ENCODE peak calls at places on chromosomes 4 and X, in five cellular contexts. R, Y, L, D and H are unnamed samples.

GRCh38 chrX:96480081-96480480 is 204.6 kb upstream of the DIAPH2 start:
- DNase-seq in D (no peak), L (no peak), Y (peak; percentile 48), R (no peak), H (peak; percentile 7)

GRCh38 chr4:166318810-166319525 is 445.9 kb downstream of the TLL1 start:
- DNase-seq in L (no peak), D (no peak), R (no peak), Y (peak; percentile 95), H (no peak)

GRCh38 chr4:185772391-185773093 is 39.5 kb downstream of the SORBS2 start:
- DNase-seq in D (no peak), L (no peak), R (no peak), Y (no peak), H (no peak)

GRCh38 chr4:107939307-107939706 is 8.0 kb downstream of the CYP2U1 start:
- DNase-seq in R (no peak), D (no peak), L (no peak), Y (peak; percentile 56), H (no peak)

GRCh38 chr4:112279025-112279881 is 6.5 kb downstream of the TIFA start:
- DNase-seq in L (no peak), R (no peak), Y (no peak), D (no peak), H (no peak)

GRCh38 chr4:53507671-53508286 is 83.5 kb downstream of the LNX1 start:
- DNase-seq in R (peak; percentile 78), Y (peak; percentile 98), L (no peak), D (no peak), H (no peak)

GRCh38 chr4:117376700-117377099 is 291.3 kb upstream of the TRAM1L1 start:
- DNase-seq in D (no peak), Y (no peak), L (no peak), R (no peak), H (no peak)

GRCh38 chrX:49039598-49040375 is 3.4 kb downstream of the TFE3 start:
- DNase-seq in D (peak; percentile 91), Y (peak; percentile 93), L (peak; percentile 84), R (peak; percentile 42), H (peak; percentile 81)

GRCh38 chrX:77342028-77342427 is 105.2 kb upstream of the FGF16 start:
- DNase-seq in L (no peak), Y (no peak), R (no peak), D (peak; percentile 86), H (no peak)

GRCh38 chrX:1554469-1555210 is 17.7 kb upstream of the P2RY8 start:
- DNase-seq in R (no peak), D (no peak), Y (no peak), L (no peak), H (no peak)

GRCh38 chrX:65920620-65921019 is 119.3 kb downstream of the VSIG4 start:
- DNase-seq in Y (no peak), R (no peak), L (no peak), D (no peak), H (no peak)

GRCh38 chr4:186472948-186473347 is 82.4 kb downstream of the MTNR1A start:
- DNase-seq in Y (peak; percentile 39), L (peak; percentile 6), D (peak; percentile 34), R (no peak), H (peak; percentile 6)

GRCh38 chr4:104592894-104593470 is 98.3 kb upstream of the CXXC4 start:
- DNase-seq in D (no peak), L (no peak), R (no peak), Y (peak; percentile 57), H (no peak)

GRCh38 chr4:35228318-35228717 is 1016.0 kb downstream of the ARAP2 start:
- DNase-seq in R (no peak), D (no peak), L (no peak), Y (no peak), H (no peak)

GRCh38 chr4:88062311-88062710 is 54.9 kb downstream of the PKD2 start:
- DNase-seq in L (no peak), Y (no peak), R (no peak), D (no peak), H (no peak)

GRCh38 chr4:147388016-147388415 is 92.9 kb upstream of the EDNRA start:
- DNase-seq in Y (peak; percentile 22), L (no peak), D (no peak), R (no peak), H (no peak)

GRCh38 chr4:175833574-175834350 is 21.7 kb upstream of the GPM6A start:
- DNase-seq in R (no peak), D (no peak), Y (peak; percentile 12), L (no peak), H (no peak)

GRCh38 chr4:183738081-183738673 is 79.1 kb downstream of the TRAPPC11 start:
- DNase-seq in L (no peak), D (no peak), R (no peak), Y (peak; percentile 50), H (no peak)

GRCh38 chr4:159188646-159189045 is 85.8 kb downstream of the RAPGEF2 start:
- DNase-seq in L (no peak), D (no peak), R (no peak), Y (no peak), H (no peak)

GRCh38 chr4:121189811-121190210 is 25.7 kb upstream of the TNIP3 start:
- DNase-seq in L (no peak), Y (no peak), R (no peak), D (no peak), H (no peak)

GRCh38 chrX:149903889-149904748 is 23.1 kb downstream of the MAGEA8 start:
- DNase-seq in R (no peak), D (no peak), L (peak; percentile 3), Y (peak; percentile 1), H (no peak)

GRCh38 chr4:6910340-6910959 is 824 bp downstream of the TBC1D14 start:
- DNase-seq in R (no peak), Y (no peak), L (peak; percentile 62), D (no peak), H (no peak)

GRCh38 chrX:29792335-29792734 is 423.0 kb upstream of the MAGEB2 start:
- DNase-seq in Y (peak; percentile 27), L (no peak), D (no peak), R (no peak), H (no peak)

GRCh38 chr4:171880136-171880535 is 66.9 kb downstream of the GALNTL6 start:
- DNase-seq in Y (peak; percentile 90), D (no peak), R (no peak), L (peak; percentile 1), H (peak; percentile 1)

GRCh38 chr4:60605651-60606354 is 594.3 kb upstream of the ADGRL3 start:
- DNase-seq in Y (peak; percentile 44), D (no peak), R (no peak), L (no peak), H (no peak)

GRCh38 chr4:105894570-105895323 is 524 bp upstream of the NPNT start:
- DNase-seq in D (no peak), L (no peak), R (no peak), Y (peak; percentile 30), H (no peak)

GRCh38 chr4:1910643-1911042 is 39.5 kb downstream of the NSD2 start:
- DNase-seq in R (no peak), Y (peak; percentile 41), D (peak; percentile 62), L (peak; percentile 41), H (peak; percentile 10)

GRCh38 chrX:83510466-83511181 is 2.5 kb downstream of the POU3F4 start:
- DNase-seq in D (peak; percentile 24), R (no peak), Y (no peak), L (no peak), H (no peak)

GRCh38 chr4:5711479-5712184 is 631 bp downstream of the EVC start:
- DNase-seq in L (peak; percentile 25), R (no peak), D (no peak), Y (peak; percentile 74), H (no peak)
- H3K4me3 ChIP-seq in L (peak overlapping the region; percentile 87), R (peak overlapping the region; percentile 76), D (peak overlapping the region; percentile 40), Y (peak overlapping the region; percentile 71), H (peak overlapping the region; percentile 91)

GRCh38 chr4:16197842-16198241 is 28.4 kb downstream of the TAPT1 start:
- DNase-seq in R (no peak), D (no peak), Y (peak; percentile 29), L (no peak), H (no peak)

GRCh38 chr4:16198271-16198670 is 28.0 kb downstream of the TAPT1 start:
- DNase-seq in R (no peak), L (no peak), Y (no peak), D (no peak), H (no peak)

GRCh38 chr4:16195209-16195608 is 31.1 kb downstream of the TAPT1 start:
- DNase-seq in D (no peak), Y (no peak), L (no peak), R (no peak), H (no peak)

GRCh38 chr4:16199132-16199531 is 27.1 kb downstream of the TAPT1 start:
- DNase-seq in D (peak; percentile 20), R (no peak), L (no peak), Y (peak; percentile 30), H (no peak)

GRCh38 chr4:16196482-16197393 is 29.5 kb downstream of the TAPT1 start:
- DNase-seq in R (no peak), D (peak; percentile 62), Y (peak; percentile 84), L (peak; percentile 8), H (no peak)
- TF ChIP-seq CTCF in R (peak; percentile 40), D (peak; percentile 51), Y (peak; percentile 47), L (peak; percentile 46), H (peak; percentile 47)

GRCh38 chrX:118964252-118964651 is 10.2 kb upstream of the LONRF3 start:
- DNase-seq in L (no peak), R (no peak), Y (no peak), D (no peak), H (no peak)
- H3K9me3 ChIP-seq in L (no peaks in the 10 kb centered on the region), R (no peaks in the 10 kb centered on the region), Y (no peaks in the 10 kb centered on the region), D (no peaks in the 10 kb centered on the region), H (no peaks in the 10 kb centered on the region)

GRCh38 chrX:43885617-43886016 is 3.4 kb upstream of the MAOB start:
- DNase-seq in Y (no peak), L (no peak), R (no peak), D (no peak), H (no peak)

GRCh38 chrX:43880439-43880838 is 1.8 kb downstream of the MAOB start:
- DNase-seq in R (no peak), Y (no peak), L (no peak), D (no peak), H (no peak)

GRCh38 chrX:43882294-43882681 is at the start of gene MAOB:
- DNase-seq in D (peak; percentile 55), Y (peak; percentile 30), L (no peak), R (no peak), H (no peak)

GRCh38 chrX:43878902-43879526 is 3.2 kb downstream of the MAOB start:
- DNase-seq in L (no peak), R (no peak), D (no peak), Y (no peak), H (no peak)

DNA sequence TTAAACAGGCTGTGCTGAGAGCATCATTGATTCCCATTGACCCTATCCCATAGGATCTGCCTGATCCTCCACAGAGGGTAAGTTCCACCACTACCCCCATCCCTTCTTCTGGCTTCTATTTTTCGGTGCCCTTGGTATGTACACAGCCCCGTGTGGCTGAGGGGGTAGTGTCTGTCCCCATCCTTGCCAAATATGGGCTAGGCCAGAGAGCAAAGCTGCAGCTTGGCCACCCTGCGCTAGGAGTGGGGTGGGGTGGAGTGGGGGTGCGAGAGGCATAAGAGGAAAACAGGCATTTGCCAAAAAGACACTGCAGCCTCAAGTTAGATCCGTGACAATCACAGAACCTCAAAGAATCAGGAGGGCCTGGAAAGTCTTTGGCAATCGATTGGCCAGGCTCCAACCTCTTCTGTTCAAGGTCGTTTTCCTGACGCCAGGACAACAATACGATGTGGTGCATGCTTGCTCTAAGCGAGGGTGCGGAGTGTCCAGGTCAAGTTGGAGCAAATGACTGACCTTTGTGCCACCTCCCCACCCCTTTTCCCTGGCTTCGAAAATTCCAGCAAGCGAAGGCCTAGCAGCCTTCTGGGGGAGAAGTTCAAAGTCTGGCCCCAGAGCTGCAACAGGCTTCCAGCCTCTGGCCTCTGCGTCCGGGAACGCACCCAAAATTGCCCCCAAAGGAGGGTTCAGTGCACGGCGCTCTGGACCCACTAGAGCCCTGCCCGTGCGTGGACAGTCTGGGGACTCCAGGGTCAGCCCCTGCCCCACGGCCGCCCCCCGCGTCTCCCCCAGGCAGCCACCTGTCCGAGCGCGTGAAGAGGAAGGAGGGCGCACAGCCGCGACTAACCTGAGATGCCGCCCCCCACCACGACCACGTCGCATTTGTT is 598 bp downstream of the MAOB start:
- DNase-seq in L (no peak), Y (no peak), D (no peak), R (no peak), H (no peak)
- H3K4me3 ChIP-seq in L (no peak overlapping the region), Y (no peak overlapping the region), D (peak overlapping the region; percentile 12), R (peak overlapping the region; percentile 67), H (peak overlapping the region; percentile 22)